ENCODE peak calls at places on chromosomes 16 and 17, in six cellular contexts. C, S, O, N, K and Q are unnamed samples. For H3K4me1 and H3K9me3, the result is how much of the 10 kb centered on the place peaks cover.

GRCh38 chr17:77449908-77450741 is 309.4 kb downstream of the SEC14L1 start:
- DNase-seq in S (no peak), K (peak), N (peak), C (peak), O (peak), Q (peak)

GRCh38 chr16:70410736-70411135 is 28.2 kb downstream of the ST3GAL2 start:
- DNase-seq in S (no peak), N (no peak), O (no peak), K (no peak), C (no peak), Q (no peak)

GRCh38 chr16:57882797-57883196 is 80.5 kb upstream of the KIFC3 start:
- DNase-seq in S (no peak), N (no peak), C (no peak), O (no peak), K (no peak), Q (no peak)

GRCh38 chr16:22838681-22839080 is 24.7 kb downstream of the HS3ST2 start:
- DNase-seq in N (no peak), K (no peak), C (no peak), S (no peak), O (no peak), Q (no peak)

GRCh38 chr17:8896641-8897635 is 29.5 kb upstream of the PIK3R6 start:
- DNase-seq in O (no peak), K (no peak), S (no peak), C (peak), N (no peak), Q (no peak)

GRCh38 chr17:1511290-1511689 is 5.1 kb downstream of the INPP5K start:
- DNase-seq in C (no peak), N (peak), O (no peak), K (no peak), S (no peak), Q (peak)

GRCh38 chr16:11094075-11094593 is 149.8 kb downstream of the CLEC16A start:
- DNase-seq in K (no peak), N (no peak), C (no peak), S (no peak), O (no peak), Q (no peak)

GRCh38 chr16:21167360-21167759 is 8.9 kb downstream of the LDAF1 start:
- DNase-seq in K (peak), O (no peak), N (no peak), C (no peak), S (no peak), Q (no peak)

GRCh38 chr17:3512512-3513171 is 36.8 kb downstream of the ASPA start:
- DNase-seq in N (no peak), S (no peak), O (peak), C (no peak), K (no peak), Q (peak)

GRCh38 chr17:67390646-67391480 is 13.8 kb downstream of the PITPNC1 start:
- DNase-seq in N (peak), K (peak), O (no peak), C (peak), S (peak), Q (peak)

GRCh38 chr16:1216296-1216619 is 8.8 kb downstream of the TPSG1 start:
- DNase-seq in N (no peak), S (no peak), K (no peak), C (no peak), O (no peak), Q (no peak)

GRCh38 chr17:62627219-62627903 is at the start of gene MRC2:
- DNase-seq in O (peak), C (no peak), K (peak), N (peak), S (peak), Q (peak)

GRCh38 chr16:49458221-49458620 is 84.6 kb downstream of the C16orf78 start:
- DNase-seq in O (no peak), K (no peak), S (no peak), C (peak), N (no peak), Q (no peak)

DNA sequence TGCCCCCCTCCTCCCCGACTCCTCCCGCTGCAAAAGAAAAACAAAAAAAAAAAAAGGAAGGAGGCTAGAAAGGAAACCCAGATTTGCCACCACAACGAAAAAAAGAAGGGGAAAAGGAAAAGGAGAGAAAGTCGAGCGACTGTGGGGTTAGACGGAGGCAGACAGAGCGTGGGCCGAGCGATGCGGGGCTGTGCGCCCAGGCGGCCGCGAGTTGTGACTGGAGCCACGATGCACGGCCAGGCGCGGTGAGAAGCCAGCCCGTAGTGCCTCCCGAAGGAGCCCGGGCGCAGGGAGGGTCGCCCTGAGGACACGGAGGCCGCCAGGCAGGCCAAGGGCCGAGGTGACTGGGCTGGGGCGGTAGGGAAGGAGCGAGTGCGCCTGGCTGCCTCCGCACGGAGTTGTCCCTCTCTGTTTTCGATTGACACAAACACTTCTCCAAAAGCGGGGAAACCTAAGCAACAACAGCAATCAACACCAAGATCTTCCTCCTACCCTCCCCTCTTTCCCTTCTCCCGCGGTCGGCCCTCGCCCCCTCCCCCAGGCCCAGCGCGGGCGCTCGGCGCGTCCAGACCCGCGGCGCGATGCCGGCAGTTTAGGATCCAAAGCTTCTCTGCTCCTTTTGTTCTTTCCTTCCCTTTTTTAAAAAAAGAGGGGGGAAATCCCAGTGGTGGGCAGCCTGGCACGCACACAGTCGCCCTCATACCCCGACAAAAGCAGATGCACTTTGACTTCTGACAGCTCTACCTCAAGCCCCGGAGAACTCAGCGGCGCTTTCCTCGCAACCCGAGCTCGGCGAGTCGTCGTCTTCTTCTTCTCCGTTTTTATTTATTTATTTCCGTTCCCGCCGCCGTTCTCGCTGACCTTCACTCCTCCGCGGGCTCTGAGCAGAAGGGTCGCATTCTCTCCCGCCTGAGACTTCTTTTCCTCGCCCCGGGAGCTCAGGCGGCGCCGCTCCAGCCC is at the start of gene LHX1:
- DNase-seq in N (no peak), C (no peak), S (no peak), O (no peak), K (no peak), Q (no peak)
- H3K4me3 ChIP-seq in N (no peak), C (no peak), S (peak), O (peak), K (peak), Q (peak)

DNA sequence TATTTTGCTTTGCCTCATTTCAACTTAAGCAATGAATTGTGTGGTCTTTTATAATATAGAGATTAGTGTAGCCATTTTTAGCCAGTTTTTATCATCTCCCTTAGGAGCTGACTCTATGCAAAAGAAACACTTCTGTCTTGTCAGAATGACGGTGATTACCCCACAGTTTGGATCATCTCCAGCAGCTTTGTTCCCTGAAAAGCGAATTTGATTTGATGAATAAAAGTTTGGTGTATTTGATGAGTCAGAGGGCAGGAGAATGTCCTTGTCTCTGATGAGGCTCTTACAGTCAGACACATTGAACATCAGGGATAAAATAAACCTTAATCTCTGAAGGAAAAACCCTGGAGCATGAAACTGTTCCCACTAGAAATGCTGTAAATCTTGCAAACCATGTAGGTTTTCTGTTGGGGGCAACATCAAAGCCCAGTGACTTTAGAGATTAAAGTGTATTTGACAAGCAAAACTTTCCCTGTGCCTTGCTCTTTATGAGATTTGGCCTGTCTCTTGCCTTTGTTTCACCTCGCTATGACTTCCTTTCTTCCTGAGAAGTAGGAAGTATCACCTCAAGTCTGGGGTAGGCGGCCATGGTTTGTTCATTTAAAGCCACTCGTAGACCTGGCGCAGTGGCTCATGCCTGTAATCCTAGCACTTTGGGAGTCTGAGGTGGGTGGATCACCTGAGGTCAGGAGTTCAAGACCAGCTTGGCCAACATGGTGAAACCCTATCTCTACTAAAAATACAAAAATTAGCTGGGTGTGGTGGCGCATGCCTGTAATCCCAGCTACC is 209.3 kb downstream of the FTO start:
- DNase-seq in K (no peak), S (no peak), C (no peak), O (no peak), N (no peak), Q (no peak)
- H3K4me1 ChIP-seq in K (under half), S (under half), C (under half), O (under half), N (under half), Q (under half)

DNA sequence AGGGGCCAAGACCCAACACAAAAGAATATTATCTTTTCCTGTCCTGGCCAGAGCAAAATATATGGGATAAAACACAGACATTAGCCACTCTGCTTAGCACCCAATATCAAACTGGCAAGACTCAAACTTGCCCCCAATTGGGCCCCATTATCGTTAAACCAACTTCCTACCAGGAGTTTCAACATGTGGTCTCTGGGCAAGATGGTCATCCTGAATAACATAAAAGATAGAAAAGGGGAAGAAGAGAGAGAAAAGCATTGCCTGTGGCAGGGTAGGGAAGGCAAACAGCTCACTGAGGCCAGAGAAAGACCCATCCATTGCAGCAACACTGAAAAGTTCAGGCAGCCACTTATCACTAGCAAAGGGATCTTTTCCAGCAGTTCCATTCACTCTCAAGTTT is 502.1 kb downstream of the KIF2B start:
- DNase-seq in S (no peak), C (no peak), N (no peak), O (no peak), K (no peak), Q (no peak)
- H3K9me3 ChIP-seq in S (under half), C (half or more), N (under half), O (under half), K (under half), Q (under half)

DNA sequence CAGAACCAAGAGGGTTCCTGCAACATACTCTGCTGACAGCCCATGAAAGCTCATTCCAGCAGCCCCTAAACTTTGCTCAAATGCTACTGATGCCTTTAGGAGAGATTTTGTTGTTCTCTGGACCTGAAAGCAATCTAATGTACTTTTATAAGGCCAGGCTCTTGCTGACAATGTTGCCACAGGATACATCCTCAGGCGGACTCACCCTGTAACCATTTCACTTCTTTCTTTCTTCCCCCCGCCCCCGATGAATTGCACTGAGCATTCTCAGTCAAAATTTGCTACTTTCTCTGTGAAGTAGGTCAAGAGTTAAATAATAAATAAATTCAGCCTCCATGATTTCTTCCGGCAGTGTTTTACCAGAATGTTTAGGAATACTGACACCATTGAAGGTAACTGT is 1.5 kb downstream of the GAS7 start:
- DNase-seq in O (no peak), K (no peak), C (no peak), S (no peak), N (no peak), Q (no peak)
- H3K4me3 ChIP-seq in O (peak), K (no peak), C (no peak), S (peak), N (no peak), Q (peak)